ENCODE peak calls at places on chromosomes 4 and X, in four cellular contexts. K is CD8-positive, alpha-beta memory T cell; C is left cardiac atrium; T is D721Med. E is an unnamed sample.

GRCh38 chr4:160026720-160027119 is 923.8 kb downstream of the RAPGEF2 start:
- DNase-seq in T (no peak), K (no peak), C (no peak), E (no peak)

GRCh38 chr4:140567722-140568121 is 1.0 kb downstream of the UCP1 start:
- DNase-seq in T (no peak), K (no peak), C (no peak), E (no peak)

GRCh38 chrX:43605351-43605750 is 50.7 kb upstream of the MAOA start:
- DNase-seq in K (no peak), C (no peak), T (no peak), E (no peak)

GRCh38 chr4:8393593-8394038 is 46.9 kb downstream of the ACOX3 start:
- DNase-seq in K (no peak), T (no peak), C (peak; percentile 77), E (no peak)

GRCh38 chr4:46123872-46124755 is at the start of gene GABRG1:
- DNase-seq in C (no peak), K (no peak), T (no peak), E (no peak)

GRCh38 chr4:186451982-186452381 is 103.4 kb downstream of the MTNR1A start:
- DNase-seq in K (no peak), C (no peak), T (no peak), E (no peak)

GRCh38 chrX:9253211-9253610 is 211.6 kb upstream of the TBL1X start:
- DNase-seq in K (no peak), T (no peak), C (no peak), E (no peak)

GRCh38 chr4:3862640-3863420 is 96.6 kb downstream of the ADRA2C start:
- DNase-seq in K (no peak), T (no peak), C (peak; percentile 23), E (no peak)

GRCh38 chr4:60133414-60133813 is 1066.7 kb upstream of the ADGRL3 start:
- DNase-seq in C (no peak), T (no peak), K (no peak), E (no peak)

GRCh38 chr4:119124314-119124713 is 11.3 kb upstream of the MYOZ2 start:
- DNase-seq in C (no peak), T (no peak), K (no peak), E (no peak)

GRCh38 chr4:126405369-126405982 is 1090.7 kb downstream of the FAT4 start:
- DNase-seq in K (no peak), T (no peak), C (no peak), E (peak; percentile 23)

GRCh38 chr4:84258905-84259830 is 239.9 kb downstream of the NKX6-1 start:
- DNase-seq in C (no peak), T (no peak), K (no peak), E (no peak)

GRCh38 chrX:24340501-24340900 is 19.9 kb upstream of the SUPT20HL1 start:
- DNase-seq in C (no peak), T (no peak), K (no peak), E (no peak)

GRCh38 chr4:74716436-74716765 is 77.9 kb downstream of the BTC start:
- DNase-seq in T (no peak), K (no peak), C (no peak), E (no peak)